ENCODE peak calls at places on chromosomes 12 and 14, in five cellular contexts. B is stimulated activated CD8-positive, alpha-beta memory T cell treated with anti-CD3 and anti-CD28 coated beads, Interleukin-2, amount 100 ng/mL, for 1 hour; H is GOT3; D is IMR-90; M is MM.1S. K is an unnamed sample.
A peak's percentile ranks its signal among the peaks of the same experiment; 100 is the strongest.

GRCh38 chr12:49367381-49368239 is at the start of gene SPATS2:
- DNase-seq in B (no peak), H (no peak), D (no peak), M (peak; percentile 33), K (peak; percentile 96)

GRCh38 chr14:105368910-105369652 is 29.3 kb upstream of the TEX22 start:
- DNase-seq in B (no peak), H (no peak), D (no peak), M (no peak), K (no peak)

GRCh38 chr12:56358836-56359532 is 923 bp downstream of the STAT2 start:
- DNase-seq in B (no peak), H (no peak), D (peak; percentile 87), M (peak; percentile 90), K (no peak)

GRCh38 chr14:68703093-68703492 is 89.8 kb downstream of the ZFP36L1 start:
- DNase-seq in B (no peak), H (no peak), D (peak; percentile 81), M (no peak), K (no peak)

GRCh38 chr12:94150483-94151225 is 2.3 kb downstream of the PLXNC1 start:
- DNase-seq in B (peak; percentile 6), H (no peak), D (no peak), M (peak; percentile 81), K (no peak)

GRCh38 chr12:51020448-51021182 is 5.6 kb downstream of the SLC11A2 start:
- DNase-seq in B (no peak), H (no peak), D (no peak), M (no peak), K (no peak)

GRCh38 chr14:76848879-76849278 is 22.7 kb downstream of the LRRC74A start:
- DNase-seq in B (no peak), H (no peak), D (no peak), M (no peak), K (no peak)

GRCh38 chr12:110501378-110501721 is 561 bp downstream of the VPS29 start:
- DNase-seq in B (no peak), H (no peak), D (peak; percentile 31), M (peak; percentile 10), K (no peak)

GRCh38 chr12:105067511-105068031 is 16.7 kb downstream of the ALDH1L2 start:
- DNase-seq in B (no peak), H (no peak), D (peak; percentile 85), M (no peak), K (no peak)

GRCh38 chr14:27672047-27672446 is 1074.2 kb upstream of the NOVA1 start:
- DNase-seq in B (no peak), H (no peak), D (no peak), M (no peak), K (no peak)

GRCh38 chr12:55629058-55629841 is 7.4 kb upstream of the OR10P1 start:
- DNase-seq in B (no peak), H (no peak), D (no peak), M (no peak), K (no peak)

GRCh38 chr14:101110729-101111619 is 207.5 kb upstream of the RTL1 start:
- DNase-seq in B (no peak), H (no peak), D (no peak), M (no peak), K (no peak)

GRCh38 chr12:69044887-69045286 is 111.9 kb upstream of the CPM start:
- DNase-seq in B (no peak), H (no peak), D (no peak), M (no peak), K (no peak)

GRCh38 chr12:106896603-106897002 is 59.1 kb upstream of the TMEM263 start:
- DNase-seq in B (no peak), H (no peak), D (no peak), M (no peak), K (no peak)

GRCh38 chr12:111171334-111171733 is 197.6 kb downstream of the PHETA1 start:
- DNase-seq in B (no peak), H (no peak), D (no peak), M (no peak), K (no peak)